ENCODE peak calls at places on chromosomes 7 and 10, in four cellular contexts. Z, Q, A and S are unnamed samples. For H3K9me3 and H3K36me3, the result is how much of the 10 kb centered on the place peaks cover.

GRCh38 chr7:55977831-55978230 is 13.4 kb downstream of the NIPSNAP2 start:
- DNase-seq in Q (no peak), Z (peak), A (no peak), S (no peak)

GRCh38 chr10:44993922-44994751 is 6.6 kb upstream of the ZNF22 start:
- DNase-seq in Z (peak), A (no peak), Q (no peak), S (no peak)

GRCh38 chr7:11650030-11650429 is 182.0 kb downstream of the THSD7A start:
- DNase-seq in A (no peak), Q (no peak), Z (peak), S (no peak)

GRCh38 chr10:128084364-128084763 is 41.9 kb downstream of the MKI67 start:
- DNase-seq in Z (no peak), A (no peak), Q (no peak), S (no peak)

GRCh38 chr10:43061331-43061730 is 15.5 kb upstream of the RET start:
- DNase-seq in A (no peak), Z (no peak), Q (no peak), S (no peak)

GRCh38 chr10:53140516-53140915 is 367.9 kb upstream of the MBL2 start:
- DNase-seq in Z (peak), A (no peak), Q (no peak), S (no peak)

GRCh38 chr10:77493851-77494788 is 143.5 kb downstream of the KCNMA1 start:
- DNase-seq in Q (no peak), Z (peak), A (peak), S (no peak)

GRCh38 chr10:127832456-127832855 is 60.3 kb downstream of the CLRN3 start:
- DNase-seq in Z (no peak), A (no peak), Q (no peak), S (no peak)

GRCh38 chr10:36621346-36621745 is 504.1 kb upstream of the ANKRD30A start:
- DNase-seq in Q (no peak), Z (peak), A (no peak), S (no peak)

GRCh38 chr7:82173400-82174021 is 270.1 kb downstream of the CACNA2D1 start:
- DNase-seq in A (no peak), Q (no peak), Z (no peak), S (no peak)

GRCh38 chr10:14554091-14554842 is 220.4 kb downstream of the FAM107B start:
- DNase-seq in A (no peak), Q (no peak), Z (peak), S (no peak)

GRCh38 chr7:140008755-140009610 is 53.8 kb downstream of the PARP12 start:
- DNase-seq in A (no peak), Z (no peak), Q (no peak), S (no peak)

GRCh38 chr10:92740762-92741161 is 51.0 kb downstream of the HHEX start:
- DNase-seq in A (no peak), Z (peak), Q (no peak), S (no peak)

GRCh38 chr7:40717242-40717641 is 582.4 kb downstream of the SUGCT start:
- DNase-seq in Z (peak), Q (peak), A (peak), S (no peak)

GRCh38 chr7:115099906-115100305 is 178.0 kb downstream of the MDFIC start:
- DNase-seq in Q (no peak), Z (peak), A (no peak), S (no peak)

GRCh38 chr10:35399414-35400009 is 63.2 kb downstream of the CCNY start:
- DNase-seq in Q (no peak), A (no peak), Z (no peak), S (no peak)

GRCh38 chr10:73886625-73887024 is 12.3 kb upstream of the CAMK2G start:
- DNase-seq in Q (no peak), Z (peak), A (no peak), S (no peak)

GRCh38 chr7:136726460-136726859 is 142.0 kb upstream of the CHRM2 start:
- DNase-seq in Z (no peak), Q (no peak), A (no peak), S (no peak)

GRCh38 chr10:77504196-77504869 is 133.3 kb downstream of the KCNMA1 start:
- DNase-seq in A (no peak), Q (no peak), Z (peak), S (no peak)

GRCh38 chr7:93902777-93903423 is 3.5 kb upstream of the GNGT1 start:
- DNase-seq in A (peak), Z (peak), Q (no peak), S (no peak)

GRCh38 chr7:76507723-76508406 is 2.5 kb upstream of the UPK3B start:
- DNase-seq in A (no peak), Q (no peak), Z (no peak), S (no peak)

GRCh38 chr7:46162582-46162981 is 241.5 kb upstream of the IGFBP3 start:
- DNase-seq in A (peak), Z (peak), Q (no peak), S (no peak)

GRCh38 chr7:57385668-57386067 is 64.3 kb upstream of the ZNF716 start:
- DNase-seq in Q (no peak), A (no peak), Z (no peak), S (no peak)
- H3K9me3 ChIP-seq in Q (under half), A (under half), Z (under half), S (under half)

DNA sequence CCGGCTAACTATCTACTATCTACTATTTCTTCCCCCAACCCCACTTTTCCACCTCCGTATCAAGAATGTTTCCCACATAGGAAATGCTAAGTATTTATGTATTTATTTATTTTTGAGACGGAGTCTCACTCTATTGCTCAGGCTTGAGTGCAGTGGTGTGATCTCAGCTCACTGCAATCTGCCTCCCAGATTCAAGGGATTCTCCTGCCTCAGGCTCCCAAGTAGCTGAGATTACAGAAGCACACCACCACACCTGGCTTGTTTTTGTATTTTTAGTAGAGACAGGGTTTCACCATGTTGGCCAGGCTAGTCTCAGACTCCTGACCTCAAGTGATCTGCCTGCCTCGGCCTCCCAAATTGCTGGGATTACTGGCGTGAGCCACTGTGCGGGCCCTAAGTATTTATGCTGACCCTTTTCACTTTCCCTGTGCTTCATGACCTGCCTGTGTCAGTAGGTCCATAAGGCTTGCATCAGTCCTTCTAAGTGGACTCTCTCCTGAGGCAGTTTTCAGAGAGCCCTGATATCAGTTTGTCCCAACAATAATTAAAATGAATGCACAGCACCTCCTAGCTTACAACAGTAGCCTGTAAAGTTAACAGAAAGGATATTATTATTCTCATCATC is 25.7 kb upstream of the FBXW4 start:
- DNase-seq in Q (no peak), Z (no peak), A (no peak), S (no peak)
- H3K36me3 ChIP-seq in Q (under half), Z (under half), A (under half), S (under half)

DNA sequence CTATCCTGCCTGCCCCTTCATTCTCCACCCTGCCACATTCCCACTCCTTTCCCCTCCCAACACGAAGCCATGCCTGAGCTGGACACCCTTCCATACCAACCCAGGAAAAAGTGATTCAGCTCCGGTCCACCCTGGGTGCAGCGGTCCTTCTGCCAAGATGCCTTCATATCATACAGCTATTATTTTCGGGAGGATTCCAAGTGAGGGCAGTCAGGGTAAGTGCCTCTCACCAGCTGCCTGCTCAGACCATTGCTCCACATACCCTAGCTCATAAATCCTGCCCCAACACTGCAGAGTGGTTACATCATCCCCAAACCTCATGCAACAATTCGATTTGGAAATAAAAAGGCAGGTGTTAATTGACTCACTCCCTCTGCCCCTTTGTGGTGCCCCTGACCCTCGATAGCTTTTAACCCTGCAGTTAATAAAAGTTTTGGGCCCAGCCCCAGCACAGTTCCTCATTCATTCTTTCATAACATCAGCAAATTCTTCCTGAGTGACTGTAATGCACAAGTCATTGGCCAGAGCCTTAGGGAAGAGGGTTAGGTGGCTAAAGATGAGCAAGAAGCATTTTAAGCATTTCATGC is 42.6 kb downstream of the ZNF503 start:
- DNase-seq in Q (peak), A (no peak), Z (peak), S (no peak)
- TF ChIP-seq CTCF in Q (no peak), A (no peak), Z (no peak), S (no peak)

GRCh38 chr10:129438024-129438423 is 29.0 kb upstream of the MGMT start:
- DNase-seq in A (no peak), Q (no peak), Z (no peak), S (no peak)

GRCh38 chr10:129442866-129443265 is 24.2 kb upstream of the MGMT start:
- DNase-seq in Z (no peak), Q (no peak), A (no peak), S (no peak)

GRCh38 chr10:129440722-129441316 is 26.2 kb upstream of the MGMT start:
- DNase-seq in Q (no peak), Z (no peak), A (no peak), S (no peak)

GRCh38 chr10:129441391-129442009 is 25.5 kb upstream of the MGMT start:
- DNase-seq in Q (no peak), A (no peak), Z (no peak), S (no peak)

GRCh38 chr10:129440247-129440646 is 26.8 kb upstream of the MGMT start:
- DNase-seq in Q (no peak), Z (no peak), A (no peak), S (no peak)
- H3K9me3 ChIP-seq in Q (under half), Z (under half), A (under half), S (under half)

GRCh38 chr7:99086944-99087343 is 57.0 kb downstream of the SMURF1 start:
- DNase-seq in Z (no peak), A (no peak), Q (no peak), S (no peak)
- H3K36me3 ChIP-seq in Z (under half), A (under half), Q (under half), S (under half)

GRCh38 chr7:1995426-1995825 is 237.3 kb downstream of the MAD1L1 start:
- DNase-seq in Q (no peak), A (no peak), Z (no peak), S (no peak)
- TF ChIP-seq CTCF in Q (no peak), A (no peak), Z (no peak), S (no peak)

DNA sequence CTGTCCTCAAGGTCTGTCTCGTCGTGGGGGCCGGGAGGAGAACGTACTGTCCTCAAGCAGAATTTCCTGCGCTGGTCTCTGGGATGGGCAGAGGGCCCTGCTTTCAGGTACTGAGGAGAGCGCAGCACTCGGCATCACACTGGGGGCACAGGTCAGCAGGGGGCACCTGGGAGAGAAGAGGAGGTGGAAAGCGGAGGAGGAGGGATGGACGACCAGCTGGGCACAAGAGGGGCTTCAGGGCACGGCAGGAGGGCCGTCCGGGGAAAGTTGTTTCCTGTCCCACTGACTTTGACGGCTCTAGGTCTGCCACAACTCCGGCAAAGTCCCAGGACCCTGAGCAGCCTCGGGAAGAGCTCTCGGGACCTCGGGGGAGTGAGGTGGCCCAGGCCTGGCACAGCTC is 536.9 kb downstream of the DNAJB6 start:
- DNase-seq in Z (no peak), Q (no peak), A (no peak), S (no peak)
- H3K9me3 ChIP-seq in Z (under half), Q (under half), A (under half), S (under half)

GRCh38 chr7:75055830-75056431 is 17.7 kb downstream of the RCC1L start:
- DNase-seq in Q (no peak), Z (peak), A (no peak), S (no peak)

GRCh38 chr7:75064291-75064690 is 9.3 kb downstream of the RCC1L start:
- DNase-seq in Z (no peak), A (no peak), Q (no peak), S (no peak)

GRCh38 chr7:75054744-75055527 is 18.7 kb downstream of the RCC1L start:
- DNase-seq in A (no peak), Q (no peak), Z (peak), S (no peak)

GRCh38 chr7:75056476-75056875 is 17.1 kb downstream of the RCC1L start:
- DNase-seq in Z (peak), Q (no peak), A (no peak), S (no peak)

DNA sequence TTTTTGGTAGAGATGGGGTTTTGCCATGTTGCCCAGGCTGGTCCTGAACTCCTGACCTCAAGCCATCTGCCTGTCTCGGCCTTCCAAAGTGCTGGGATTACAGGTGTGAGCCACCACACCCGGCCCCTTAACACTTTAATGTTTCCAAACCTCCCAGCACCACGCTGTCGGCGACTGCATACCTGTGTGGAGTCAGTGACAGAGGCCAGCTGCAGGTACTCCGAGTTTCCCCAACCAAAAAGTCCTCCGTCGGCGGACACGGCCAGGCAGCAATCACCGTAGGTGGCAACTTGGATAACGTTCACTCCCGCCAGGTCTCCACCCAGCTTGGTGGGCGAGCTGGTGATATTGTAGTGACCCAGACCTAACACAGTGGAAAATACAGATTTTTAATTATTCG is 15.2 kb downstream of the RCC1L start:
- DNase-seq in A (no peak), Z (no peak), Q (no peak), S (no peak)
- H3K36me3 ChIP-seq in A (under half), Z (under half), Q (under half), S (under half)